ENCODE peak calls at places on chromosomes 11 and 22, in nine cellular contexts. E, R, X, G, O, P, V, W and B are unnamed samples.

GRCh38 chr11:61869636-61870428 is 21.5 kb downstream of the FADS3 start:
- DNase-seq in X (no peak), G (no peak), O (no peak), V (no peak), R (no peak), W (no peak), E (no peak), P (no peak), B (no peak)

GRCh38 chr11:67055812-67056211 is 835 bp upstream of the RHOD start:
- DNase-seq in R (no peak), W (no peak), O (no peak), E (peak; percentile 42), X (no peak), G (no peak), V (no peak), P (no peak), B (peak; percentile 15)

GRCh38 chr11:68446046-68446725 is 14.4 kb upstream of the PPP6R3 start:
- DNase-seq in X (no peak), W (no peak), E (no peak), R (no peak), G (no peak), P (no peak), V (no peak), O (no peak), B (no peak)

GRCh38 chr11:104843150-104843837 is 55.0 kb downstream of the CASP12 start:
- DNase-seq in V (no peak), G (no peak), P (no peak), W (no peak), X (no peak), R (no peak), O (no peak), E (no peak), B (no peak)

GRCh38 chr11:17865765-17866428 is 131.3 kb downstream of the KCNC1 start:
- DNase-seq in W (no peak), R (no peak), E (peak; percentile 12), O (no peak), G (no peak), P (no peak), V (no peak), X (peak; percentile 9), B (peak; percentile 70)

GRCh38 chr11:130106381-130106780 is 36.7 kb downstream of the APLP2 start:
- DNase-seq in E (no peak), O (no peak), R (no peak), X (no peak), V (no peak), P (no peak), G (no peak), W (no peak), B (no peak)

GRCh38 chr11:67056640-67057409 is at the start of gene RHOD:
- DNase-seq in P (no peak), G (peak; percentile 39), R (no peak), O (peak; percentile 72), X (no peak), E (no peak), V (no peak), W (no peak), B (no peak)

GRCh38 chr11:15988693-15989231 is 367.6 kb downstream of the SOX6 start:
- DNase-seq in W (peak; percentile 39), O (no peak), R (no peak), G (no peak), X (no peak), E (no peak), V (no peak), P (peak; percentile 52), B (no peak)

GRCh38 chr11:117230286-117230961 is 1.4 kb downstream of the PCSK7 start:
- DNase-seq in W (no peak), X (no peak), R (no peak), P (no peak), E (peak; percentile 51), G (peak; percentile 74), O (no peak), V (peak; percentile 37), B (peak; percentile 51)

GRCh38 chr11:46504817-46505613 is 88.8 kb downstream of the AMBRA1 start:
- DNase-seq in O (peak; percentile 60), W (no peak), E (peak; percentile 88), V (no peak), P (peak; percentile 60), G (no peak), R (peak; percentile 79), X (peak; percentile 16), B (peak; percentile 97)

GRCh38 chr11:100863080-100863581 is 176.0 kb downstream of the ARHGAP42 start:
- DNase-seq in V (no peak), X (peak; percentile 92), P (peak; percentile 97), O (peak; percentile 51), E (peak; percentile 99), R (peak; percentile 99), G (no peak), W (no peak), B (peak; percentile 95)

GRCh38 chr11:2300936-2301630 is 635 bp downstream of the C11orf21 start:
- DNase-seq in V (no peak), R (no peak), E (no peak), G (peak; percentile 50), P (no peak), O (no peak), X (no peak), W (no peak), B (no peak)

GRCh38 chr11:7536102-7536501 is 22.3 kb downstream of the PPFIBP2 start:
- DNase-seq in R (no peak), O (no peak), X (no peak), W (no peak), P (no peak), V (no peak), G (no peak), E (no peak), B (no peak)

GRCh38 chr11:85595285-85595884 is 31.8 kb downstream of the DLG2 start:
- DNase-seq in G (no peak), O (peak; percentile 39), R (peak; percentile 37), E (peak; percentile 53), P (peak; percentile 62), W (no peak), X (peak; percentile 56), V (no peak), B (peak; percentile 63)

GRCh38 chr11:59556883-59557205 is 45.5 kb downstream of the OR4D9 start:
- DNase-seq in V (no peak), W (no peak), O (no peak), E (no peak), R (no peak), G (peak; percentile 42), X (peak; percentile 77), P (peak; percentile 49), B (no peak)

GRCh38 chr11:3049430-3050243 is 7.6 kb downstream of the CARS1 start:
- DNase-seq in G (peak; percentile 62), X (peak; percentile 97), W (no peak), R (peak; percentile 94), E (peak; percentile 98), V (peak; percentile 85), O (peak; percentile 93), P (peak; percentile 97), B (peak; percentile 98)

GRCh38 chr11:111585371-111585770 is 16.9 kb upstream of the SIK2 start:
- DNase-seq in P (peak; percentile 34), O (no peak), E (peak; percentile 85), R (peak; percentile 79), G (no peak), V (no peak), X (peak; percentile 63), W (no peak), B (peak; percentile 90)

GRCh38 chr22:44658371-44658953 is 43.5 kb upstream of the PRR5 start:
- DNase-seq in V (no peak), W (no peak), P (peak; percentile 69), X (peak; percentile 50), R (peak; percentile 54), E (peak; percentile 87), G (no peak), O (peak; percentile 61), B (peak; percentile 62)

GRCh38 chr22:20549232-20549841 is 41.9 kb downstream of the MED15 start:
- DNase-seq in P (peak; percentile 83), X (peak; percentile 64), E (peak; percentile 61), V (no peak), O (no peak), W (no peak), R (peak; percentile 49), G (peak; percentile 73), B (no peak)

GRCh38 chr11:80227915-80228314 is 787.1 kb upstream of the TENM4 start:
- DNase-seq in W (no peak), E (no peak), V (no peak), G (no peak), P (no peak), X (no peak), O (no peak), R (no peak), B (no peak)

GRCh38 chr11:48154162-48154561 is 62.4 kb upstream of the OR4B1 start:
- DNase-seq in V (no peak), G (no peak), E (peak; percentile 78), W (no peak), R (peak; percentile 50), O (peak; percentile 24), P (peak; percentile 42), X (peak; percentile 24), B (peak; percentile 62)